ENCODE peak calls at places on chromosomes 7 and 10, in five cellular contexts. Z is H1, C is A549, D is GM12878, N is HCT116. L is an unnamed sample.

GRCh38 chr10:5252177-5253037 is 55.8 kb downstream of the AKR1C4 start:
- DNase-seq in Z (no peak), C (peak; percentile 75), D (no peak), N (no peak), L (peak; percentile 22)

GRCh38 chr10:77513783-77514331 is 123.8 kb downstream of the KCNMA1 start:
- DNase-seq in Z (no peak), C (peak; percentile 44), D (no peak), N (peak; percentile 74), L (peak; percentile 91)

GRCh38 chr10:91974960-91975359 is 51.4 kb downstream of the BTAF1 start:
- DNase-seq in Z (no peak), C (no peak), D (peak; percentile 5), N (no peak), L (peak; percentile 80)

GRCh38 chr10:1054684-1055083 is 1.5 kb upstream of the WDR37 start:
- DNase-seq in Z (no peak), C (no peak), D (no peak), N (no peak), L (no peak)

GRCh38 chr7:141014091-141014490 is 661 bp downstream of the MRPS33 start:
- DNase-seq in Z (no peak), C (no peak), D (no peak), N (no peak), L (peak; percentile 5)

GRCh38 chr7:66505531-66506451 is 122.9 kb upstream of the KCTD7 start:
- DNase-seq in Z (no peak), C (no peak), D (no peak), N (no peak), L (no peak)

GRCh38 chr7:40622830-40623507 is 488.2 kb downstream of the SUGCT start:
- DNase-seq in Z (no peak), C (no peak), D (no peak), N (no peak), L (no peak)

GRCh38 chr10:114632869-114633715 is 25.0 kb downstream of the ABLIM1 start:
- DNase-seq in Z (no peak), C (peak; percentile 70), D (no peak), N (peak; percentile 59), L (peak; percentile 94)

GRCh38 chr10:22230331-22230833 is 12.6 kb upstream of the EBLN1 start:
- DNase-seq in Z (no peak), C (peak; percentile 73), D (no peak), N (peak; percentile 60), L (peak; percentile 29)

GRCh38 chr10:3782099-3782455 is 2.9 kb downstream of the KLF6 start:
- DNase-seq in Z (no peak), C (no peak), D (no peak), N (no peak), L (no peak)

GRCh38 chr7:13309535-13309934 is 622.1 kb downstream of the ARL4A start:
- DNase-seq in Z (no peak), C (no peak), D (no peak), N (no peak), L (no peak)

GRCh38 chr10:128087884-128088695 is 38.1 kb downstream of the MKI67 start:
- DNase-seq in Z (no peak), C (peak; percentile 24), D (no peak), N (peak; percentile 47), L (no peak)

GRCh38 chr7:131173148-131173890 is 154.4 kb upstream of the MKLN1 start:
- DNase-seq in Z (no peak), C (peak; percentile 94), D (no peak), N (peak; percentile 24), L (peak; percentile 52)

GRCh38 chr7:94557211-94557610 is 47.6 kb downstream of the CASD1 start:
- DNase-seq in Z (no peak), C (no peak), D (no peak), N (no peak), L (no peak)

GRCh38 chr7:77238703-77239136 is 39.1 kb upstream of the FGL2 start:
- DNase-seq in Z (no peak), C (no peak), D (no peak), N (no peak), L (no peak)

GRCh38 chr7:88256906-88257305 is 37.1 kb upstream of the SRI start:
- DNase-seq in Z (no peak), C (no peak), D (no peak), N (no peak), L (no peak)

GRCh38 chr10:49271346-49271745 is 27.6 kb upstream of the C10orf71 start:
- DNase-seq in Z (no peak), C (no peak), D (no peak), N (no peak), L (no peak)

GRCh38 chr7:140607441-140607989 is 33.1 kb downstream of the DENND2A start:
- DNase-seq in Z (no peak), C (no peak), D (no peak), N (no peak), L (peak; percentile 91)

GRCh38 chr7:5594616-5595544 is 171.2 kb upstream of the TNRC18 start:
- DNase-seq in Z (no peak), C (peak; percentile 57), D (no peak), N (no peak), L (peak; percentile 38)

GRCh38 chr10:123788981-123789380 is 102.6 kb downstream of the CPXM2 start:
- DNase-seq in Z (no peak), C (no peak), D (no peak), N (no peak), L (no peak)

GRCh38 chr7:30987178-30987577 is 23.4 kb downstream of the GHRHR start:
- DNase-seq in Z (no peak), C (no peak), D (no peak), N (no peak), L (no peak)
- TF ChIP-seq RAD21 in Z (no peak), C (no peak), D (no peak), N (no peak), L (no peak)

DNA sequence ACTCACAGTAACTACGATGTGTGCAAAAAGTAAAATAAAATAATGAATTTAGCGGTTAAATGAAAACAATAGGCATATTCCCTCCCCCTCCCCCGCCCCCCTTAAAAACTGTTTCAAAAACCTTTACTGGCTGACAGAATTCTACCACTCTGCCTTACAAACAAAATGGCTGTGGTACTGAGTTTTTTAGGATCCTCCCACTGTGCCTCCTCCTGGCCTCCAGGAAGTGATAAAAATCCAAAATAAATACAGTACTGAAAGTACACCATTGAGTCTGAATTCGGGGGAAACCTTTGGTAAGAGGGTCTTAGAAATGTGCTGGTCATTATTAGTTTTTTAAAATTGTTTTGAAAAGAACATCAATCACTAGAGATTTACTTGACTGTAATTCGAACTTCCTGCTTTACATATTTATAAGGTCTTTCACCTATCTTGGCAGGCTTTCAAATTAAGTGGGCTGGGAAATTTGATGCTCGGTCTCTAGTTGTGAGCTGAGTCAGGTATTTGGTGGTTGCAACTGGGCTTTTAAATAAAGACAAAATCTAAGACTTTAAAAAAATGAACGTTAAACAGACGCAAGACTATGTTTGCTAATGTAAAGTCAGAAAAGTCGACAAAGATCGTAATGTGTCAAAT is 32.5 kb upstream of the EPC1 start:
- DNase-seq in Z (no peak), C (peak; percentile 66), D (no peak), N (peak; percentile 62), L (peak; percentile 68)
- TF ChIP-seq RAD21 in Z (no peak), C (no peak), D (no peak), N (no peak), L (no peak)

GRCh38 chr7:113389247-113389646 is 270.9 kb upstream of the SMIM30 start:
- DNase-seq in Z (no peak), C (no peak), D (no peak), N (no peak), L (no peak)

GRCh38 chr7:113392421-113392820 is 274.1 kb upstream of the SMIM30 start:
- DNase-seq in Z (no peak), C (no peak), D (no peak), N (no peak), L (no peak)

GRCh38 chr7:113392841-113393540 is 274.6 kb upstream of the SMIM30 start:
- DNase-seq in Z (no peak), C (no peak), D (no peak), N (no peak), L (no peak)

GRCh38 chr7:113394856-113395255 is 276.5 kb upstream of the SMIM30 start:
- DNase-seq in Z (peak; percentile 47), C (no peak), D (no peak), N (no peak), L (no peak)
- TF ChIP-seq RAD21 in Z (no peak), C (no peak), D (no peak), N (no peak), L (no peak)

GRCh38 chr7:69654849-69655707 is 56.8 kb downstream of the AUTS2 start:
- DNase-seq in Z (no peak), C (no peak), D (no peak), N (no peak), L (no peak)
- TF ChIP-seq RAD21 in Z (no peak), C (no peak), D (no peak), N (no peak), L (no peak)

GRCh38 chr10:95741807-95742528 is 14.0 kb upstream of the ENTPD1 start:
- DNase-seq in Z (no peak), C (no peak), D (peak; percentile 60), N (no peak), L (peak; percentile 35)
- TF ChIP-seq RAD21 in Z (no peak), C (no peak), D (peak; percentile 71), N (no peak), L (no peak)

DNA sequence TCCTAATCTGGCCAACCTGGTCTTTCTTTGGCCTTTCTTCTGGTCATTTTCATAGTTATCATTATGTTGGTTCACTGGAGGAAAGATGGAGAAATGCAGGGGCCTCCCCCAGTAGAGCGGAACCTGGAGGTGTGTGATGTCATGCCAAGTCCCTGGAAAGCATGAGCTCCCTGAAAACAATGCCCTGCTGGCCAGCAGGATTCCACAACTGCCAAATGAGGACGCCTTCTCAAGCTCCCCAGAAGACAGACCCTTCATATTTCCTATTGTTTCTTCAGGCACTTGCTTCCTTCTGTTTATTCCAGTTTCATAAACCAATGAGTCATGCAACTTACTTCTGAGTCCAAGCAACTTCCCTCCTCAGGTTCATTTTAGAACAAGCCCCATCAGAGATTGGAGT is 339.0 kb downstream of the GATA3 start:
- DNase-seq in Z (no peak), C (no peak), D (no peak), N (no peak), L (no peak)
- TF ChIP-seq RAD21 in Z (no peak), C (no peak), D (no peak), N (no peak), L (no peak)

GRCh38 chr10:69928339-69928738 is 124.3 kb upstream of the MACROH2A2 start:
- DNase-seq in Z (no peak), C (no peak), D (no peak), N (no peak), L (no peak)
- TF ChIP-seq RAD21 in Z (no peak), C (no peak), D (no peak), N (no peak), L (no peak)

L was measured in IMR-90.